ENCODE peak calls at places on chromosomes 3 and 15, in seven cellular contexts. W is hepatocyte, B is LNCaP clone FGC, U is HFF-Myc, C is adrenal gland, J is HCT116, A is body of pancreas. E is an unnamed sample.

GRCh38 chr3:167095976-167096375 is 284.1 kb downstream of the ZBBX start:
- DNase-seq in C (no peak), A (no peak), W (no peak), J (no peak), B (no peak), U (no peak), E (no peak)

GRCh38 chr3:132966374-132966773 is 71.8 kb upstream of the TMEM108 start:
- DNase-seq in A (no peak), B (no peak), J (no peak), W (no peak), C (no peak), U (no peak), E (no peak)

GRCh38 chr15:59662260-59662659 is 4.9 kb upstream of the GTF2A2 start:
- DNase-seq in C (no peak), U (no peak), A (no peak), W (no peak), J (no peak), B (no peak), E (no peak)

GRCh38 chr3:181383760-181384159 is 328.0 kb upstream of the SOX2 start:
- DNase-seq in B (no peak), J (no peak), A (no peak), C (no peak), W (no peak), U (no peak), E (no peak)

GRCh38 chr3:14206548-14207177 is 28.0 kb downstream of the LSM3 start:
- DNase-seq in W (no peak), J (no peak), U (no peak), C (no peak), A (no peak), B (no peak), E (no peak)

GRCh38 chr3:13401149-13401548 is 19.0 kb downstream of the NUP210 start:
- DNase-seq in U (no peak), C (no peak), J (no peak), W (no peak), A (no peak), B (no peak), E (no peak)

GRCh38 chr3:64244011-64244942 is 19.0 kb upstream of the PRICKLE2 start:
- DNase-seq in A (no peak), B (no peak), J (peak; percentile 51), C (no peak), U (no peak), W (no peak), E (no peak)

GRCh38 chr3:194602580-194603300 is 30.5 kb downstream of the TMEM44 start:
- DNase-seq in U (no peak), C (no peak), W (no peak), J (no peak), A (no peak), B (no peak), E (no peak)

GRCh38 chr15:95996494-95996893 is 334.0 kb upstream of the NR2F2 start:
- DNase-seq in U (no peak), A (no peak), B (no peak), W (no peak), C (no peak), J (no peak), E (no peak)

GRCh38 chr3:171116365-171116764 is 89.8 kb upstream of the SLC2A2 start:
- DNase-seq in C (no peak), U (peak; percentile 16), A (no peak), B (no peak), J (no peak), W (no peak), E (no peak)

GRCh38 chr3:127088511-127089430 is 104.2 kb upstream of the PRR23E start:
- DNase-seq in W (no peak), B (no peak), J (no peak), C (no peak), U (no peak), A (no peak), E (no peak)

GRCh38 chr3:182375921-182376320 is 417.4 kb upstream of the ATP11B start:
- DNase-seq in J (no peak), A (no peak), B (no peak), W (no peak), C (no peak), U (no peak), E (no peak)

GRCh38 chr3:61812085-61812484 is 250.7 kb downstream of the PTPRG start:
- DNase-seq in A (no peak), U (no peak), J (no peak), C (no peak), B (no peak), W (no peak), E (no peak)

GRCh38 chr3:115071611-115072010 is 75.5 kb downstream of the ZBTB20 start:
- DNase-seq in A (no peak), C (peak; percentile 26), B (no peak), W (no peak), U (no peak), J (no peak), E (peak; percentile 47)

GRCh38 chr15:63447277-63447676 is 57.1 kb upstream of the USP3 start:
- DNase-seq in C (no peak), J (no peak), U (no peak), A (no peak), W (no peak), B (no peak), E (no peak)

GRCh38 chr15:22904736-22905135 is 66.3 kb downstream of the NIPA2 start:
- DNase-seq in B (no peak), J (no peak), U (no peak), A (peak; percentile 64), W (no peak), C (peak; percentile 62), E (no peak)

GRCh38 chr3:81033185-81033584 is 728.3 kb downstream of the GBE1 start:
- DNase-seq in B (no peak), U (no peak), W (no peak), C (no peak), J (no peak), A (no peak), E (no peak)

GRCh38 chr3:157463819-157464218 is 27.2 kb downstream of the PTX3 start:
- DNase-seq in J (no peak), U (no peak), B (no peak), W (no peak), A (no peak), C (no peak), E (no peak)
- H3K4me3 ChIP-seq in J (no peak overlapping the region), U (no peak overlapping the region), B (no peak overlapping the region), W (no peak overlapping the region), A (no peak overlapping the region), C (no peak overlapping the region), E (no peak overlapping the region)

GRCh38 chr3:169811606-169812123 is 1.0 kb upstream of the LRRIQ4 start:
- DNase-seq in C (no peak), U (peak; percentile 59), J (no peak), A (no peak), B (no peak), W (peak; percentile 30), E (peak; percentile 16)

GRCh38 chr3:169812124-169812843 is 386 bp upstream of the LRRIQ4 start:
- DNase-seq in A (peak; percentile 60), W (peak; percentile 82), C (peak; percentile 68), B (no peak), U (no peak), J (no peak), E (no peak)

GRCh38 chr3:169812844-169813677 is at the start of the genes LRRC34 and LRRIQ4:
- DNase-seq in W (peak; percentile 81), U (peak; percentile 89), J (no peak), B (no peak), A (peak; percentile 36), C (peak; percentile 52), E (peak; percentile 50)

GRCh38 chr3:169815590-169816150 is 3.0 kb upstream of the LRRC34 start:
- DNase-seq in B (no peak), J (no peak), U (no peak), A (no peak), C (no peak), W (no peak), E (no peak)

DNA sequence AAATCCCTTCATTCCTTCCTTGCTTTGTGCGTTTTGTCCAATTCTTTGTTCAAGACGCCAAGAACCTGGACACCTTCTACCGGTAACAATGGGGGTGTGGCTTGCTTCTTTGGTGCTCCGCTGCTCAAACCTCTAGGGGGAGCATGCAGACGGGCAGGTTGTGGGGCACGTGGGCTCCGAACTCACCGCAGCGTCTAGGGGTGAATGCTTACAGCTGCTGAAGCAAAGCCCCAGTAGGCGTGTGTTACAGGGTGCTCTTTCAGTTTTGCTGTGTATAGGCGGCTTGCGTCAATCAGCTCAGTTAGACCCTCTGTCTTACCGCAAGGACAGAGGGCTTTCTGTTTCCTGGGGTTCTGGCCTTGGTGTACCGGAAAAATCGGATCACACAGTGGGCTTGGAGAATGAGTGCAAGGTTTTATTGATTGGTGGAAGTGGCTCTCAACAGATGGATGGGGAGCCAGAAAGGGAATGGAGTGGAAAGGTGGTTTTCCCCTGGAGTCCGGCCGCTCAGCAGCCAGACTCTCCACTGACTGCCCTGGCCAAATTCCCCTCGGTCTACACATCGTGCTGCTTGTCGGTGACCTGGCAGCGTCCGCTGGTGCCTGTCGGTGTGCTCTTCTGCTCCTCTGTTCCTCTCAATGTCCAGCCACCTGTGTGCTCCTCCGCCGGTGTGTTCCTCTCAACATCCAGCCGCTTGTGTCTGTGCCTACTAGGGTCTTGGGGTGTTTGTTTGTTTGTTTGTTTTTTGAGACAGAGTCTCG is 1.2 kb upstream of the LRRC34 start:
- DNase-seq in C (no peak), A (peak; percentile 27), W (peak; percentile 25), J (no peak), B (no peak), U (no peak), E (no peak)
- H3K4me3 ChIP-seq in C (peak overlapping the region; percentile 59), A (no peak overlapping the region), W (no peak overlapping the region), J (no peak overlapping the region), B (no peak overlapping the region), U (no peak overlapping the region), E (no peak overlapping the region)

GRCh38 chr3:140148824-140149390 is 213.9 kb downstream of the CLSTN2 start:
- DNase-seq in J (no peak), W (no peak), A (no peak), C (no peak), U (no peak), B (no peak), E (no peak)

GRCh38 chr3:140147965-140148490 is 213.0 kb downstream of the CLSTN2 start:
- DNase-seq in W (no peak), C (no peak), A (no peak), J (no peak), U (no peak), B (no peak), E (no peak)

GRCh38 chr3:140145501-140145900 is 210.5 kb downstream of the CLSTN2 start:
- DNase-seq in J (no peak), W (no peak), U (no peak), B (no peak), A (no peak), C (no peak), E (no peak)

GRCh38 chr3:140143670-140144069 is 208.7 kb downstream of the CLSTN2 start:
- DNase-seq in J (no peak), C (no peak), U (no peak), B (no peak), A (no peak), W (no peak), E (no peak)
- H3K4me3 ChIP-seq in J (no peak overlapping the region), C (no peak overlapping the region), U (no peak overlapping the region), B (no peak overlapping the region), A (no peak overlapping the region), W (no peak overlapping the region), E (no peak overlapping the region)

DNA sequence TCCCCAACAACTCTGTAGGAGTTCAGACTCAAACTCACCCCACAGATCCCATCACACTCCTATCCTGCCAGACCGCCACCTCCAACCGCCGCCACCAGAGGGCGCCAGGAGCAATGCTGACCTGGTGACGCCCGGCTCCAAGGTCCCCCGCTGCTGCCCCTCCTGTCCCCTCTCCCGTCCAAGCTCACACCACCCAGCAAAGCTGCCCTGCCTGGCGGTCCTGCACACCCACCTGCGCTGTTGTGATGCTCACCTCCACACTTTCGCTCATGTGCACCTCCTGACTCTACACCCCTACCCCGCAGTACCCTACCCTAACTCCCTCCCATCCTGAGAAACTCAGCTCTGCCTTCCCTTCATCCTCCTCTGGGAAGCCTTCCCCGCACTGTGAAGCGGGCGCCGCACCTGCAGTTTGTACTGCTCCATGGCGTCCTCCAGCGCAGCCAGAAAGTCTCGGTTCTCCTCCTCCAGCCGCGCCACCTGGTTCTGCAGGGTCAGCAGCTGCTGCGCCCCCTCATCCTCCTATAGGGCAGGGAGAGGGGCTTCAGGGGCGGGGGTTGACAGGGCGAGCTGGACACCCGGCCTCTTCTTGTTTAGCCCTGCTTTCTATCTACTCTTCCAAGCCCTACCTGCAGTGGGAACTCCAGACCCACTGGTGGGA is 7.9 kb downstream of the KIF7 start:
- DNase-seq in J (peak; percentile 23), U (no peak), B (peak; percentile 13), C (peak; percentile 81), W (peak; percentile 79), A (peak; percentile 87), E (no peak)
- H3K4me3 ChIP-seq in J (no peak overlapping the region), U (no peak overlapping the region), B (peak overlapping the region; percentile 14), C (no peak overlapping the region), W (no peak overlapping the region), A (no peak overlapping the region), E (no peak overlapping the region)